ENCODE peak calls at places on chromosomes 4 and X, in five cellular contexts. T, N, J, R and K are unnamed samples.

GRCh38 chrX:57134702-57135101 is 2.5 kb downstream of the SPIN2A start:
- DNase-seq in T (no peak), N (no peak), J (no peak), R (no peak), K (no peak)

GRCh38 chr4:89492476-89493110 is 185.0 kb upstream of the GPRIN3 start:
- DNase-seq in T (no peak), N (no peak), J (no peak), R (peak; percentile 84), K (no peak)

GRCh38 chrX:103404225-103405008 is 28.1 kb downstream of the BEX3 start:
- DNase-seq in T (no peak), N (peak; percentile 68), J (peak; percentile 48), R (peak; percentile 86), K (peak; percentile 3)

GRCh38 chr4:189124149-189124758 is 816.4 kb upstream of the FRG1 start:
- DNase-seq in T (no peak), N (peak; percentile 65), J (no peak), R (peak; percentile 42), K (no peak)

GRCh38 chr4:162683659-162684370 is 482.9 kb downstream of the NAF1 start:
- DNase-seq in T (no peak), N (no peak), J (no peak), R (peak; percentile 17), K (no peak)

GRCh38 chrX:152641996-152642395 is 4.3 kb downstream of the GABRQ start:
- DNase-seq in T (no peak), N (peak; percentile 23), J (no peak), R (no peak), K (no peak)

GRCh38 chr4:40350627-40351227 is 15.6 kb downstream of the CHRNA9 start:
- DNase-seq in T (no peak), N (no peak), J (no peak), R (no peak), K (no peak)

GRCh38 chr4:80878218-80878617 is 152.3 kb upstream of the BMP3 start:
- DNase-seq in T (no peak), N (no peak), J (no peak), R (no peak), K (no peak)

GRCh38 chr4:87875187-87875586 is 42.4 kb downstream of the MEPE start:
- DNase-seq in T (no peak), N (no peak), J (no peak), R (no peak), K (no peak)

GRCh38 chr4:73099143-73099542 is 29.6 kb upstream of the COX18 start:
- DNase-seq in T (no peak), N (no peak), J (no peak), R (no peak), K (no peak)

GRCh38 chr4:1451106-1451751 is 45.0 kb upstream of the NKX1-1 start:
- DNase-seq in T (no peak), N (no peak), J (no peak), R (no peak), K (no peak)

GRCh38 chr4:88041626-88042025 is 34.2 kb downstream of the PKD2 start:
- DNase-seq in T (no peak), N (no peak), J (no peak), R (no peak), K (no peak)

GRCh38 chr4:26330186-26330787 is 9.5 kb downstream of the RBPJ start:
- DNase-seq in T (no peak), N (no peak), J (no peak), R (peak; percentile 79), K (no peak)

GRCh38 chr4:69617083-69617694 is 22.3 kb downstream of the UGT2A2 start:
- DNase-seq in T (no peak), N (no peak), J (no peak), R (peak; percentile 66), K (no peak)